ENCODE peak calls at places on chromosomes 7 and 10, in six cellular contexts. M is IMR-90, U is H9, W is mesenchymal stem cell, T is mesendoderm, Z is H1. H is an unnamed sample.
A peak's percentile ranks its signal among the peaks of the same experiment; 100 is the strongest.

GRCh38 chr10:14153570-14154055 is 177.1 kb downstream of the FRMD4A start:
- DNase-seq in T (peak; percentile 66), W (peak; percentile 18), M (peak; percentile 37), U (peak; percentile 67), Z (peak; percentile 54), H (no peak)

GRCh38 chr7:98755138-98755898 is 114.5 kb downstream of the TMEM130 start:
- DNase-seq in W (no peak), Z (peak; percentile 60), T (peak; percentile 23), U (peak; percentile 66), M (no peak), H (no peak)

GRCh38 chr10:14659626-14660196 is 115.0 kb downstream of the FAM107B start:
- DNase-seq in W (no peak), M (no peak), U (no peak), Z (no peak), T (no peak), H (no peak)

GRCh38 chr7:107185716-107186115 is 16.9 kb downstream of the HBP1 start:
- DNase-seq in Z (no peak), U (no peak), W (peak; percentile 66), T (no peak), M (peak; percentile 69), H (no peak)

GRCh38 chr7:81956520-81956919 is 186.7 kb upstream of the HGF start:
- DNase-seq in U (no peak), W (peak; percentile 79), Z (no peak), T (peak; percentile 81), M (peak; percentile 73), H (peak; percentile 46)

GRCh38 chr7:133367561-133367960 is 114.7 kb downstream of the EXOC4 start:
- DNase-seq in U (no peak), M (no peak), Z (no peak), T (no peak), W (no peak), H (no peak)

GRCh38 chr10:49831352-49832040 is 69.4 kb upstream of the OGDHL start:
- DNase-seq in U (peak; percentile 81), W (peak; percentile 42), T (peak; percentile 91), Z (peak; percentile 52), M (peak; percentile 34), H (peak; percentile 66)

GRCh38 chr10:49370326-49371100 is 25.4 kb downstream of the DRGX start:
- DNase-seq in U (no peak), W (no peak), T (no peak), Z (no peak), M (no peak), H (no peak)

GRCh38 chr7:218896-219580 is 26.7 kb downstream of the FAM20C start:
- DNase-seq in W (no peak), T (no peak), Z (no peak), M (no peak), U (no peak), H (no peak)

GRCh38 chr7:148763622-148764021 is 64.9 kb downstream of the CUL1 start:
- DNase-seq in U (no peak), M (peak; percentile 55), Z (no peak), T (no peak), W (peak; percentile 76), H (no peak)

GRCh38 chr7:144777005-144777814 is 58.6 kb downstream of the TPK1 start:
- DNase-seq in U (no peak), M (no peak), Z (no peak), T (no peak), W (no peak), H (no peak)
- H2BK15ac ChIP-seq in U (no peak overlapping the region), M (no peak overlapping the region), Z (no peak overlapping the region), T (no peak overlapping the region), W (no peak overlapping the region), H (no peak overlapping the region)

DNA sequence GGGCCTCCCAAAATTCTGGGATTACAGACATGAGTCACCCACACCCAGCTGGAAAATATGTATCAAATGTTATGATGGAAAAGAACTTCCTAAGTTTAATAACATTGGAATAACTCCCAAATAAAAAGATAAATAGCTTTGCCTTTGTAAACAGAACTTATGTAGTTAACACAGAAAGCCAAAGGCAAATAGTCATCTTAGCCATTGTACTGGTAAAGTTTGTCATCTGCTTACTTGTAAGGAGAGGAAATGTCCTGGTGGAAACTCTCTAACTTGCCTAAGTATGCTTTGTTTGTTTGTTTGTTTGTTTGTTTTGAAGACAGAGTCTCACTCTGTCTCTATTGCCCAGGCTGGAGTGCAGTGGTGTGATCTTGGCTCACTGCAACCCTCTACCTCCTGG is 23.8 kb upstream of the TPST1 start:
- DNase-seq in T (no peak), M (no peak), U (no peak), Z (no peak), W (no peak), H (no peak)
- H2BK15ac ChIP-seq in T (no peak overlapping the region), M (no peak overlapping the region), U (no peak overlapping the region), Z (no peak overlapping the region), W (no peak overlapping the region), H (no peak overlapping the region)

GRCh38 chr10:92847185-92847864 is 995 bp upstream of the EXOC6 start:
- DNase-seq in T (no peak), U (no peak), M (peak; percentile 18), Z (no peak), W (no peak), H (no peak)
- H2BK15ac ChIP-seq in T (no peak overlapping the region), U (no peak overlapping the region), M (peak overlapping the region; percentile 57), Z (no peak overlapping the region), W (no peak overlapping the region), H (no peak overlapping the region)

DNA sequence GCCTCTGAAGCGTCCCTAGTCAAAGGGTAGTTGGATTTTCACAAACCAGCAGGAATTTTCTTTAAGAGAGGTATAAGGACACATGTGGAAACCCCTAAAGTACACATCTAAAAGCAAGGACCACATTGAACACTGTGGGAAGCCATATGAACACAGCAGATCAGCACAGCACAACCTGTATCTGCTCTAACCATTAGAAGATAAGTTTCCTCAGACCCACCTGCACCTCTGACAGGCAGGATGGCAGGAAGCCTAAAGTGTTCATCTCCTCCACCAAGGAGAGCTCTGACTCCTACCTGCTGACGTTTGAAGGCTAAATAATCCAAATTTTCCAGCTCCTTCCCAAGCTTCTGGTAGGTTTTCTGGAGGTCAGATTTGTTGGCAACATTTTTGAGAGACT is 174.4 kb downstream of the CTNNA3 start:
- DNase-seq in W (no peak), T (no peak), Z (no peak), U (no peak), M (no peak), H (no peak)
- H2BK15ac ChIP-seq in W (no peak overlapping the region), T (no peak overlapping the region), Z (no peak overlapping the region), U (no peak overlapping the region), M (no peak overlapping the region), H (no peak overlapping the region)

DNA sequence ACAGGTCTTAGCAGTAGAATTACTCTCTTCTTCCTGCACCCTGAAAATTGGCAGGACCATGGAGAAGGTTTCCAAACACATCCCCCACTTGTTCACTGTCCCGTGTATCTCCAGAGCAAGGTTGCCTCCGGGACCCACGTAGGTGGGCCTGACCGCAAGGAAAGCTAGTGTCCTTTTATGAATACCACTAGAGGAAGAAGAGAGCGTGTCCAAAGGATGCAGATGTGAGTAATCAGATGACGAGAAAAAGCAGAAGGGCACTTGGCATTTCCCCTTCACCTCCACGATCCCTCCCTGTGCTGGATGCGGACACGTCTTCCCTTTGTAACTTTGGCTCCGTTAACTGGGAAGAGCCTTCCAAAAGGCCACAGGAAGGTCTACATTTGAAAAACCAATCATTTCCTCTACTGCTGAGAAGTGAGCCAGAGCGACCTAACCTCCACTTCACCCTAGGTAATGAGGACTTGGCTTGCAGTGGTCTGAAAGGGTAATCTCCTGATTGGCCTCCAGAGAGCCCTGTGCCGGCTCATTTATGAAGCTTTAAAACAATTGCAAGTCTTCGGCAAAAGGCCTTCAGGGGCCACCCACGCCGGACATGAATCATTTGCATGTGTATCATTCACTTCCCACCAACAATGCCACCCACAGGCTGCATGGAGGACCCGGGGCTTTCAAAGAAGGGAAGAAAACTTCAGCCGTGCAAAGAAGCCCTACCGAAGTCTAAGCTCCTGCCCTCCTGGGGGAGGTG is 55.4 kb downstream of the LYZL1 start:
- DNase-seq in T (peak; percentile 28), W (no peak), M (peak; percentile 32), Z (no peak), U (peak; percentile 34), H (no peak)
- H2BK15ac ChIP-seq in T (no peak overlapping the region), W (no peak overlapping the region), M (no peak overlapping the region), Z (no peak overlapping the region), U (no peak overlapping the region), H (no peak overlapping the region)

GRCh38 chr10:18566177-18566576 is 85.2 kb downstream of the NSUN6 start:
- DNase-seq in Z (no peak), M (no peak), W (no peak), U (no peak), T (no peak), H (no peak)

GRCh38 chr10:18567343-18567856 is 84.0 kb downstream of the NSUN6 start:
- DNase-seq in U (no peak), T (no peak), W (no peak), M (no peak), Z (no peak), H (no peak)

GRCh38 chr10:18571780-18572179 is 79.6 kb downstream of the NSUN6 start:
- DNase-seq in W (no peak), Z (no peak), M (no peak), U (no peak), T (no peak), H (no peak)

GRCh38 chr10:18572959-18573561 is 78.3 kb downstream of the NSUN6 start:
- DNase-seq in W (no peak), Z (no peak), M (no peak), U (no peak), T (no peak), H (no peak)

GRCh38 chr10:18571076-18571475 is 80.3 kb downstream of the NSUN6 start:
- DNase-seq in U (no peak), M (no peak), T (no peak), Z (no peak), W (no peak), H (no peak)
- H2BK15ac ChIP-seq in U (no peak overlapping the region), M (no peak overlapping the region), T (no peak overlapping the region), Z (no peak overlapping the region), W (no peak overlapping the region), H (no peak overlapping the region)

GRCh38 chr7:55235115-55235514 is 130.0 kb upstream of the LANCL2 start:
- DNase-seq in W (no peak), U (no peak), T (no peak), Z (no peak), M (no peak), H (no peak)

GRCh38 chr7:55233001-55233400 is 132.1 kb upstream of the LANCL2 start:
- DNase-seq in Z (no peak), U (no peak), M (no peak), W (no peak), T (no peak), H (no peak)

GRCh38 chr7:55236454-55236853 is 128.7 kb upstream of the LANCL2 start:
- DNase-seq in Z (no peak), U (no peak), M (no peak), T (no peak), W (no peak), H (no peak)

GRCh38 chr7:55231736-55232280 is 133.3 kb upstream of the LANCL2 start:
- DNase-seq in M (no peak), T (no peak), Z (no peak), W (no peak), U (no peak), H (no peak)

DNA sequence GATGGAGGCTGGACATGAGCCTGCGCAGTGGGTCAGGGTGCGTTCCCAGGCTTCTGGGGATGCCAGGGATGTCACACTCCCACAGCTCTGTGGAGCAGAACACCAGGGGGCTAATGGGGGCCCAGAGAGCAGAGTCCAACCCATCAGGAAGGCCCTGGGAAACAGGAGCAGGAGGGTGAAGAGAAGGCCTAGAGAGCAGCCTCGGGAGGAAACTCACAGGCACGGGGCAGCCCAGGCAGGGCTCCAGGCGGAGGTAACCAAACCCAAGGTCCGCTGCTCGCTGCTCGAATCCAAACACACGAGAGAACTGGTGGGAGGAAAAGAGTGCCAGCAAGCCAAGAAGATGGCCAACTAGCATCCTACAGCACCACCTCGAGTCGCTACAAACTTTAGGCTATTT is 130.7 kb upstream of the LANCL2 start:
- DNase-seq in W (no peak), M (no peak), U (no peak), Z (no peak), T (no peak), H (no peak)
- H2BK15ac ChIP-seq in W (no peak overlapping the region), M (no peak overlapping the region), U (no peak overlapping the region), Z (no peak overlapping the region), T (no peak overlapping the region), H (no peak overlapping the region)

H was measured in neuronal stem cell.